ENCODE peak calls at places on chromosomes 5 and 9, in ten cellular contexts. One of them, this sample, is unnamed.

GRCh38 chr9:12604154-12604825 is 88.9 kb upstream of the TYRP1 start:
- DNase-seq in thyroid gland: no peak
- DNase-seq in foreskin fibroblast: peak; percentile 11
- DNase-seq in pancreas: no peak
- DNase-seq in transverse colon: no peak
- DNase-seq in esophagus muscularis mucosa: no peak
- DNase-seq in CD4-positive, alpha-beta T cell: no peak
- DNase-seq in WTC11: no peak
- DNase-seq in endodermal cell: no peak
- DNase-seq in B cell: no peak
- DNase-seq in this sample: no peak

GRCh38 chr5:96720408-96720807 is 58.2 kb downstream of the CAST start:
- DNase-seq in CD4-positive, alpha-beta T cell: no peak
- DNase-seq in esophagus muscularis mucosa: no peak
- DNase-seq in thyroid gland: no peak
- DNase-seq in foreskin fibroblast: no peak
- DNase-seq in endodermal cell: no peak
- DNase-seq in pancreas: no peak
- DNase-seq in transverse colon: no peak
- DNase-seq in WTC11: no peak
- DNase-seq in B cell: no peak
- DNase-seq in this sample: no peak

GRCh38 chr5:145247745-145248040 is 587.4 kb downstream of the PRELID2 start:
- DNase-seq in CD4-positive, alpha-beta T cell: no peak
- DNase-seq in endodermal cell: no peak
- DNase-seq in foreskin fibroblast: no peak
- DNase-seq in pancreas: no peak
- DNase-seq in thyroid gland: no peak
- DNase-seq in B cell: no peak
- DNase-seq in esophagus muscularis mucosa: no peak
- DNase-seq in transverse colon: no peak
- DNase-seq in WTC11: no peak
- DNase-seq in this sample: no peak

GRCh38 chr5:141811287-141812155 is 66.7 kb downstream of the PCDH1 start:
- DNase-seq in CD4-positive, alpha-beta T cell: no peak
- DNase-seq in pancreas: no peak
- DNase-seq in endodermal cell: peak; percentile 89
- DNase-seq in B cell: no peak
- DNase-seq in esophagus muscularis mucosa: no peak
- DNase-seq in thyroid gland: no peak
- DNase-seq in foreskin fibroblast: peak; percentile 17
- DNase-seq in transverse colon: no peak
- DNase-seq in WTC11: peak; percentile 80
- DNase-seq in this sample: peak; percentile 56

GRCh38 chr5:177412603-177413233 is 3.4 kb upstream of the F12 start:
- DNase-seq in B cell: no peak
- DNase-seq in WTC11: no peak
- DNase-seq in endodermal cell: no peak
- DNase-seq in CD4-positive, alpha-beta T cell: no peak
- DNase-seq in pancreas: no peak
- DNase-seq in transverse colon: no peak
- DNase-seq in foreskin fibroblast: no peak
- DNase-seq in esophagus muscularis mucosa: no peak
- DNase-seq in thyroid gland: no peak
- DNase-seq in this sample: no peak

GRCh38 chr5:112594060-112594850 is 143.4 kb upstream of the APC start:
- DNase-seq in esophagus muscularis mucosa: peak; percentile 72
- DNase-seq in pancreas: no peak
- DNase-seq in endodermal cell: no peak
- DNase-seq in thyroid gland: no peak
- DNase-seq in WTC11: no peak
- DNase-seq in B cell: no peak
- DNase-seq in transverse colon: no peak
- DNase-seq in foreskin fibroblast: peak; percentile 5
- DNase-seq in CD4-positive, alpha-beta T cell: no peak
- DNase-seq in this sample: no peak

GRCh38 chr5:105101597-105101996 is 1539.0 kb upstream of the NUDT12 start:
- DNase-seq in WTC11: no peak
- DNase-seq in thyroid gland: peak; percentile 4
- DNase-seq in B cell: no peak
- DNase-seq in CD4-positive, alpha-beta T cell: no peak
- DNase-seq in pancreas: no peak
- DNase-seq in endodermal cell: no peak
- DNase-seq in esophagus muscularis mucosa: no peak
- DNase-seq in transverse colon: no peak
- DNase-seq in foreskin fibroblast: peak; percentile 4
- DNase-seq in this sample: no peak

GRCh38 chr5:158549306-158549705 is 550.4 kb downstream of the EBF1 start:
- DNase-seq in thyroid gland: no peak
- DNase-seq in foreskin fibroblast: peak; percentile 86
- DNase-seq in CD4-positive, alpha-beta T cell: no peak
- DNase-seq in endodermal cell: no peak
- DNase-seq in esophagus muscularis mucosa: no peak
- DNase-seq in pancreas: no peak
- DNase-seq in B cell: no peak
- DNase-seq in WTC11: no peak
- DNase-seq in transverse colon: no peak
- DNase-seq in this sample: no peak

GRCh38 chr5:132426525-132427138 is 57.1 kb downstream of the SLC22A5 start:
- DNase-seq in transverse colon: peak; percentile 86
- DNase-seq in thyroid gland: peak; percentile 50
- DNase-seq in foreskin fibroblast: peak; percentile 97
- DNase-seq in WTC11: peak; percentile 41
- DNase-seq in endodermal cell: peak; percentile 87
- DNase-seq in pancreas: peak; percentile 53
- DNase-seq in CD4-positive, alpha-beta T cell: peak; percentile 20
- DNase-seq in esophagus muscularis mucosa: no peak
- DNase-seq in B cell: peak; percentile 80
- DNase-seq in this sample: no peak
- TF ChIP-seq CTCF in transverse colon: peak; percentile 27
- TF ChIP-seq CTCF in thyroid gland: no peak
- TF ChIP-seq CTCF in foreskin fibroblast: peak; percentile 62
- TF ChIP-seq CTCF in WTC11: no peak
- TF ChIP-seq CTCF in endodermal cell: peak; percentile 81
- TF ChIP-seq CTCF in pancreas: no peak
- TF ChIP-seq CTCF in CD4-positive, alpha-beta T cell: no peak
- TF ChIP-seq CTCF in esophagus muscularis mucosa: peak; percentile 45
- TF ChIP-seq CTCF in B cell: no peak
- TF ChIP-seq CTCF in this sample: no peak

GRCh38 chr5:172118891-172119290 is 69.1 kb downstream of the STK10 start:
- DNase-seq in CD4-positive, alpha-beta T cell: no peak
- DNase-seq in esophagus muscularis mucosa: no peak
- DNase-seq in thyroid gland: no peak
- DNase-seq in foreskin fibroblast: no peak
- DNase-seq in pancreas: no peak
- DNase-seq in WTC11: no peak
- DNase-seq in transverse colon: no peak
- DNase-seq in B cell: no peak
- DNase-seq in endodermal cell: no peak
- DNase-seq in this sample: no peak

GRCh38 chr5:172127581-172127980 is 60.4 kb downstream of the STK10 start:
- DNase-seq in endodermal cell: no peak
- DNase-seq in transverse colon: no peak
- DNase-seq in B cell: no peak
- DNase-seq in pancreas: no peak
- DNase-seq in foreskin fibroblast: no peak
- DNase-seq in esophagus muscularis mucosa: no peak
- DNase-seq in thyroid gland: no peak
- DNase-seq in WTC11: no peak
- DNase-seq in CD4-positive, alpha-beta T cell: no peak
- DNase-seq in this sample: no peak

GRCh38 chr5:172119921-172120688 is 67.9 kb downstream of the STK10 start:
- DNase-seq in transverse colon: no peak
- DNase-seq in B cell: no peak
- DNase-seq in WTC11: no peak
- DNase-seq in esophagus muscularis mucosa: no peak
- DNase-seq in CD4-positive, alpha-beta T cell: no peak
- DNase-seq in thyroid gland: no peak
- DNase-seq in endodermal cell: peak; percentile 72
- DNase-seq in foreskin fibroblast: no peak
- DNase-seq in pancreas: no peak
- DNase-seq in this sample: no peak

GRCh38 chr5:172117977-172118701 is 69.9 kb downstream of the STK10 start:
- DNase-seq in esophagus muscularis mucosa: no peak
- DNase-seq in B cell: no peak
- DNase-seq in transverse colon: no peak
- DNase-seq in CD4-positive, alpha-beta T cell: no peak
- DNase-seq in WTC11: no peak
- DNase-seq in endodermal cell: no peak
- DNase-seq in pancreas: no peak
- DNase-seq in foreskin fibroblast: no peak
- DNase-seq in thyroid gland: no peak
- DNase-seq in this sample: no peak

DNA sequence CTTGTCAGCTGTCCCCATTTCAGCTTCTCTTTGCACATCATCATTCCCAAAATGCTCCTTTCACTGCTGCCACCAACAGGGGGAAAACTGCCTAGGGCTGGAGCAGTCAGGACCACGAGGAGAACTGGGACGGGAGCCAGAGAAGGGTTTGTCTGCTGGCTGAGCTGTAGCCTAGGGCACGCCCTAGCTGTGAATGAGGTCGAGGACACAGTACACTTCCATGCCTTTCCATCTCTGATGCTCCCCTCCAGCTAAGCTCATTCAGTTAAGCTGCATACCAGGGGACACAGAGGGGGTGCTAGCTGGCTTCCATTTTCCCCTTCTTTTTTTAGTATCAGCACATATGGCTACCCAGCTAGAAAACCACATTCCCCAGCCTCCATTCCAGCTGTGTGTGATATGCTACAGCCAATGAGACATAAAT is 64.7 kb downstream of the STK10 start:
- DNase-seq in pancreas: no peak
- DNase-seq in B cell: no peak
- DNase-seq in transverse colon: peak; percentile 47
- DNase-seq in endodermal cell: peak; percentile 72
- DNase-seq in WTC11: no peak
- DNase-seq in esophagus muscularis mucosa: no peak
- DNase-seq in foreskin fibroblast: peak; percentile 97
- DNase-seq in thyroid gland: peak; percentile 47
- DNase-seq in CD4-positive, alpha-beta T cell: no peak
- DNase-seq in this sample: no peak
- TF ChIP-seq CTCF in pancreas: no peak
- TF ChIP-seq CTCF in B cell: no peak
- TF ChIP-seq CTCF in transverse colon: no peak
- TF ChIP-seq CTCF in endodermal cell: peak; percentile 59
- TF ChIP-seq CTCF in WTC11: no peak
- TF ChIP-seq CTCF in esophagus muscularis mucosa: peak; percentile 37
- TF ChIP-seq CTCF in foreskin fibroblast: peak; percentile 51
- TF ChIP-seq CTCF in thyroid gland: no peak
- TF ChIP-seq CTCF in CD4-positive, alpha-beta T cell: no peak
- TF ChIP-seq CTCF in this sample: no peak

GRCh38 chr9:136656339-136656738 is 6.4 kb upstream of the EGFL7 start:
- DNase-seq in thyroid gland: no peak
- DNase-seq in CD4-positive, alpha-beta T cell: no peak
- DNase-seq in pancreas: peak; percentile 3
- DNase-seq in B cell: no peak
- DNase-seq in foreskin fibroblast: no peak
- DNase-seq in esophagus muscularis mucosa: no peak
- DNase-seq in transverse colon: no peak
- DNase-seq in endodermal cell: no peak
- DNase-seq in WTC11: no peak
- DNase-seq in this sample: no peak

GRCh38 chr9:136655244-136656225 is 7.2 kb upstream of the EGFL7 start:
- DNase-seq in thyroid gland: no peak
- DNase-seq in B cell: no peak
- DNase-seq in pancreas: peak; percentile 5
- DNase-seq in esophagus muscularis mucosa: no peak
- DNase-seq in foreskin fibroblast: no peak
- DNase-seq in transverse colon: no peak
- DNase-seq in endodermal cell: no peak
- DNase-seq in CD4-positive, alpha-beta T cell: no peak
- DNase-seq in WTC11: no peak
- DNase-seq in this sample: no peak

GRCh38 chr9:136658849-136659535 is 3.7 kb upstream of the EGFL7 start:
- DNase-seq in transverse colon: no peak
- DNase-seq in B cell: no peak
- DNase-seq in esophagus muscularis mucosa: no peak
- DNase-seq in pancreas: no peak
- DNase-seq in foreskin fibroblast: no peak
- DNase-seq in WTC11: no peak
- DNase-seq in endodermal cell: no peak
- DNase-seq in thyroid gland: no peak
- DNase-seq in CD4-positive, alpha-beta T cell: no peak
- DNase-seq in this sample: no peak

GRCh38 chr9:136657975-136658848 is 4.5 kb upstream of the EGFL7 start:
- DNase-seq in pancreas: no peak
- DNase-seq in B cell: no peak
- DNase-seq in endodermal cell: no peak
- DNase-seq in foreskin fibroblast: no peak
- DNase-seq in thyroid gland: no peak
- DNase-seq in esophagus muscularis mucosa: no peak
- DNase-seq in WTC11: no peak
- DNase-seq in CD4-positive, alpha-beta T cell: no peak
- DNase-seq in transverse colon: no peak
- DNase-seq in this sample: no peak

DNA sequence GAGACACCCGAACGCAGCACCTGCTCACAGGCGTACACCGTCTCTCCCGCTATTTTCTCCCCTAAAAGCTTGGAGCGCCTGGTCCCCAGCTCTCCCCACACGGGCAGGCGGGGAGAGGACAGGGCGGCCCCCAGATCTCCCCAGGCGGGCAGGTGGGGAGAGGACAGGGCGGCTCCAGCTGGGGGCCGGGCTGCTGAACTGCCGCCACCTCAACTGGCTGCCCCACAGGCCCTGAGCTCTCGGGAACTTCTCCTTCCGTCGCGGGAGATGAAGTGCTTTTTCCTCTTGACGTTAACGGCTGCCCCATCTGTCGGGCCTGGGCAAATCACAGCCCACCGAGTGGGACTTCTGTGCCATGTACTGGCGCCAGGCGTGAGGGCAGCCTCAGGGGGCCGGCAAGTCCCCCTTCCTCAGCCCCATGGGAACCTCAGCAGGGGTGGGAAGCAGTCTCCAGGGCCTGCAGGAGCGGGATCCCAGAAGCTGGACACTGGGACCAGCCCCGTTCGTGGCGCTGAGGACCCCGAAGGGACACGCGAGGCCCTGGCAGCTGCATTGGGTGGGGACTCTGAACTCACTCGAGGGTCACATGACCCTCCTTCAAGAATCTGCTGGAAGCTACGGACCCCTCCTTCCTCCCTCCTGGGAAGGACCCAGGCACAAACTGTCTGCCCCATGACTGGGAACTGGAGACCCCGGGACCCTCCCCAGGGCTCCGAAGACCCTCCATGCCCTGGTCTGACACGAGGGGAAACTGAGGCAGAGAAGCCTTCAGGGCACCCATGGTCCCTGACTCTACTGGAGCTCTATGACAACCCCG is 5.7 kb upstream of the EGFL7 start:
- DNase-seq in transverse colon: no peak
- DNase-seq in thyroid gland: no peak
- DNase-seq in WTC11: no peak
- DNase-seq in CD4-positive, alpha-beta T cell: no peak
- DNase-seq in B cell: no peak
- DNase-seq in esophagus muscularis mucosa: no peak
- DNase-seq in endodermal cell: no peak
- DNase-seq in foreskin fibroblast: no peak
- DNase-seq in pancreas: peak; percentile 2
- DNase-seq in this sample: no peak
- TF ChIP-seq CTCF in transverse colon: no peak
- TF ChIP-seq CTCF in thyroid gland: no peak
- TF ChIP-seq CTCF in WTC11: no peak
- TF ChIP-seq CTCF in CD4-positive, alpha-beta T cell: no peak
- TF ChIP-seq CTCF in B cell: no peak
- TF ChIP-seq CTCF in esophagus muscularis mucosa: no peak
- TF ChIP-seq CTCF in endodermal cell: no peak
- TF ChIP-seq CTCF in foreskin fibroblast: no peak
- TF ChIP-seq CTCF in pancreas: no peak
- TF ChIP-seq CTCF in this sample: no peak

GRCh38 chr5:127029513-127030258 is 672 bp downstream of the MARCHF3 start:
- DNase-seq in foreskin fibroblast: peak; percentile 84
- DNase-seq in B cell: peak; percentile 59
- DNase-seq in transverse colon: peak; percentile 79
- DNase-seq in esophagus muscularis mucosa: no peak
- DNase-seq in thyroid gland: peak; percentile 48
- DNase-seq in CD4-positive, alpha-beta T cell: peak; percentile 24
- DNase-seq in WTC11: peak; percentile 67
- DNase-seq in endodermal cell: peak; percentile 92
- DNase-seq in pancreas: peak; percentile 48
- DNase-seq in this sample: peak; percentile 44
- TF ChIP-seq CTCF in foreskin fibroblast: peak; percentile 33
- TF ChIP-seq CTCF in B cell: peak; percentile 36
- TF ChIP-seq CTCF in transverse colon: peak; percentile 53
- TF ChIP-seq CTCF in esophagus muscularis mucosa: peak; percentile 55
- TF ChIP-seq CTCF in thyroid gland: no peak
- TF ChIP-seq CTCF in CD4-positive, alpha-beta T cell: no peak
- TF ChIP-seq CTCF in WTC11: peak; percentile 31
- TF ChIP-seq CTCF in endodermal cell: peak; percentile 73
- TF ChIP-seq CTCF in pancreas: peak; percentile 38
- TF ChIP-seq CTCF in this sample: peak; percentile 59

This sample was measured in neural crest cell.